ENCODE peak calls at places on chromosome 9, in six cellular contexts. One of them, this sample, is unnamed.

GRCh38 chr9:331197-331596 is 116.5 kb downstream of the DOCK8 start:
- DNase-seq in nephron progenitor cell: no peak
- DNase-seq in cardiac fibroblast: no peak
- DNase-seq in hepatocyte: no peak
- DNase-seq in neural crest cell: no peak
- DNase-seq in astrocyte of the spinal cord: no peak
- DNase-seq in this sample: no peak

GRCh38 chr9:33044677-33045282 is 19.7 kb downstream of the DNAJA1 start:
- DNase-seq in hepatocyte: peak
- DNase-seq in nephron progenitor cell: peak
- DNase-seq in astrocyte of the spinal cord: peak
- DNase-seq in neural crest cell: no peak
- DNase-seq in cardiac fibroblast: peak
- DNase-seq in this sample: no peak

GRCh38 chr9:106066937-106067545 is 372.7 kb downstream of the TMEM38B start:
- DNase-seq in nephron progenitor cell: no peak
- DNase-seq in neural crest cell: no peak
- DNase-seq in hepatocyte: no peak
- DNase-seq in cardiac fibroblast: no peak
- DNase-seq in astrocyte of the spinal cord: no peak
- DNase-seq in this sample: no peak

GRCh38 chr9:6034954-6035353 is 19.5 kb upstream of the RANBP6 start:
- DNase-seq in cardiac fibroblast: no peak
- DNase-seq in hepatocyte: no peak
- DNase-seq in nephron progenitor cell: no peak
- DNase-seq in astrocyte of the spinal cord: no peak
- DNase-seq in neural crest cell: no peak
- DNase-seq in this sample: no peak

GRCh38 chr9:72585737-72586136 is 64.3 kb downstream of the TMC1 start:
- DNase-seq in cardiac fibroblast: peak
- DNase-seq in hepatocyte: no peak
- DNase-seq in nephron progenitor cell: no peak
- DNase-seq in astrocyte of the spinal cord: no peak
- DNase-seq in neural crest cell: no peak
- DNase-seq in this sample: no peak

GRCh38 chr9:90905079-90905478 is 103.5 kb downstream of the SYK start:
- DNase-seq in neural crest cell: no peak
- DNase-seq in hepatocyte: no peak
- DNase-seq in nephron progenitor cell: no peak
- DNase-seq in cardiac fibroblast: no peak
- DNase-seq in astrocyte of the spinal cord: no peak
- DNase-seq in this sample: no peak

GRCh38 chr9:33289501-33289900 is 815 bp upstream of the NFX1 start:
- DNase-seq in neural crest cell: no peak
- DNase-seq in nephron progenitor cell: peak
- DNase-seq in astrocyte of the spinal cord: peak
- DNase-seq in cardiac fibroblast: peak
- DNase-seq in hepatocyte: peak
- DNase-seq in this sample: no peak

GRCh38 chr9:113929634-113930092 is 53.6 kb downstream of the ZNF618 start:
- DNase-seq in nephron progenitor cell: no peak
- DNase-seq in cardiac fibroblast: peak
- DNase-seq in hepatocyte: no peak
- DNase-seq in neural crest cell: no peak
- DNase-seq in astrocyte of the spinal cord: peak
- DNase-seq in this sample: peak

GRCh38 chr9:106613250-106613737 is 249.7 kb upstream of the ZNF462 start:
- DNase-seq in cardiac fibroblast: no peak
- DNase-seq in astrocyte of the spinal cord: no peak
- DNase-seq in hepatocyte: peak
- DNase-seq in nephron progenitor cell: no peak
- DNase-seq in neural crest cell: no peak
- DNase-seq in this sample: no peak

GRCh38 chr9:127734247-127734746 is 797 bp downstream of the TOR2A start:
- DNase-seq in hepatocyte: no peak
- DNase-seq in cardiac fibroblast: no peak
- DNase-seq in astrocyte of the spinal cord: no peak
- DNase-seq in nephron progenitor cell: no peak
- DNase-seq in neural crest cell: no peak
- DNase-seq in this sample: no peak

GRCh38 chr9:115743709-115744605 is 409.6 kb upstream of the PAPPA start:
- DNase-seq in nephron progenitor cell: no peak
- DNase-seq in astrocyte of the spinal cord: no peak
- DNase-seq in cardiac fibroblast: no peak
- DNase-seq in neural crest cell: no peak
- DNase-seq in hepatocyte: no peak
- DNase-seq in this sample: no peak

GRCh38 chr9:22203371-22204138 is 194.4 kb upstream of the CDKN2B start:
- DNase-seq in neural crest cell: no peak
- DNase-seq in hepatocyte: peak
- DNase-seq in cardiac fibroblast: peak
- DNase-seq in nephron progenitor cell: no peak
- DNase-seq in astrocyte of the spinal cord: no peak
- DNase-seq in this sample: no peak

GRCh38 chr9:131661954-131662621 is 77.8 kb downstream of the RAPGEF1 start:
- DNase-seq in neural crest cell: no peak
- DNase-seq in cardiac fibroblast: no peak
- DNase-seq in astrocyte of the spinal cord: no peak
- DNase-seq in nephron progenitor cell: no peak
- DNase-seq in hepatocyte: no peak
- DNase-seq in this sample: no peak

GRCh38 chr9:10525972-10526371 is 86.8 kb downstream of the PTPRD start:
- DNase-seq in astrocyte of the spinal cord: no peak
- DNase-seq in hepatocyte: no peak
- DNase-seq in neural crest cell: no peak
- DNase-seq in nephron progenitor cell: no peak
- DNase-seq in cardiac fibroblast: no peak
- DNase-seq in this sample: no peak
- TF ChIP-seq CTCF in astrocyte of the spinal cord: no peak
- TF ChIP-seq CTCF in hepatocyte: no peak
- TF ChIP-seq CTCF in neural crest cell: peak
- TF ChIP-seq CTCF in nephron progenitor cell: no peak
- TF ChIP-seq CTCF in cardiac fibroblast: no peak
- TF ChIP-seq CTCF in this sample: no peak

DNA sequence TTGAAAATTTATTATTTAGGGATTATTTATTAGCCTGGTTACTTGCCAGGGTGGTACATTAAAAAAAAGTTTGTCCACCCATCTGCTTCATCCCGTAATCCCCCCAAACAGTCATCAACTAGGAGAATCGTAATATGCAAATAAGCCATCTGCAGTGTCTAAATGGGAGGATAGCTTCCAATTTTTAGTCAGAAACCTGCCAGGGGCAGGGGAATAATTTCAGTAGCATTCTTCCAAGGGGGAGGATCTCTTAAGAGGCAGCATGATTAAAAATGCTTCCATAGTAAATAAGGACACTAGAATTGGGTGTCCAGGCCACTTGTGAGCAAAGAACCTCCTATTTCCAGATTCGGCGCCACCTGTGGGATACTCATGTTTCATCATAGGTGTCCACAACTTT is 43.3 kb downstream of the SH3GL2 start:
- DNase-seq in nephron progenitor cell: no peak
- DNase-seq in neural crest cell: no peak
- DNase-seq in cardiac fibroblast: no peak
- DNase-seq in astrocyte of the spinal cord: no peak
- DNase-seq in hepatocyte: no peak
- DNase-seq in this sample: no peak
- TF ChIP-seq CTCF in nephron progenitor cell: no peak
- TF ChIP-seq CTCF in neural crest cell: no peak
- TF ChIP-seq CTCF in cardiac fibroblast: no peak
- TF ChIP-seq CTCF in astrocyte of the spinal cord: no peak
- TF ChIP-seq CTCF in hepatocyte: no peak
- TF ChIP-seq CTCF in this sample: no peak

GRCh38 chr9:133876144-133876543 is 116.0 kb downstream of the VAV2 start:
- DNase-seq in cardiac fibroblast: no peak
- DNase-seq in astrocyte of the spinal cord: no peak
- DNase-seq in neural crest cell: peak
- DNase-seq in nephron progenitor cell: peak
- DNase-seq in hepatocyte: no peak
- DNase-seq in this sample: no peak
- TF ChIP-seq CTCF in cardiac fibroblast: peak
- TF ChIP-seq CTCF in astrocyte of the spinal cord: peak
- TF ChIP-seq CTCF in neural crest cell: peak
- TF ChIP-seq CTCF in nephron progenitor cell: peak
- TF ChIP-seq CTCF in hepatocyte: peak
- TF ChIP-seq CTCF in this sample: peak

DNA sequence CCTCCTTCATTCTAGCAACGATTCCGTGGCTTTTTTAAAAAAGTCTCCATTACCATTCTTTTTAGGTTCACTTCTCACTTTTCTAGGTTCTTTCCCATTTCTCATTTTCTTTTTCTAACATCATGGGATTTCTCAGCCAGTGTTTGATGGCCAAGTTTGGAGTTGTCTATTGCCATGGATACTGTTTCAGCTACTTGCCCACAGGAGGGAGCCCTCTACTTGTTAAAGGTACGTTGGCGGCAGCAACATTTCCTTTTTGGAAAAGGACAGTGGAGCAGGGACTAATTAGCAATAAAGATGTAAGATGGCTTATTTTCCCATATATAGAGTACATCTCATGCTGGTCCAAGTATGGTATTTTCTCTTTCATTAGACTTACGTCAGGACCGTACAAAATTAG is 2257.5 kb upstream of the C9orf72 start:
- DNase-seq in nephron progenitor cell: peak
- DNase-seq in cardiac fibroblast: peak
- DNase-seq in neural crest cell: peak
- DNase-seq in hepatocyte: peak
- DNase-seq in astrocyte of the spinal cord: peak
- DNase-seq in this sample: peak
- TF ChIP-seq CTCF in nephron progenitor cell: peak
- TF ChIP-seq CTCF in cardiac fibroblast: peak
- TF ChIP-seq CTCF in neural crest cell: peak
- TF ChIP-seq CTCF in hepatocyte: peak
- TF ChIP-seq CTCF in astrocyte of the spinal cord: peak
- TF ChIP-seq CTCF in this sample: peak

DNA sequence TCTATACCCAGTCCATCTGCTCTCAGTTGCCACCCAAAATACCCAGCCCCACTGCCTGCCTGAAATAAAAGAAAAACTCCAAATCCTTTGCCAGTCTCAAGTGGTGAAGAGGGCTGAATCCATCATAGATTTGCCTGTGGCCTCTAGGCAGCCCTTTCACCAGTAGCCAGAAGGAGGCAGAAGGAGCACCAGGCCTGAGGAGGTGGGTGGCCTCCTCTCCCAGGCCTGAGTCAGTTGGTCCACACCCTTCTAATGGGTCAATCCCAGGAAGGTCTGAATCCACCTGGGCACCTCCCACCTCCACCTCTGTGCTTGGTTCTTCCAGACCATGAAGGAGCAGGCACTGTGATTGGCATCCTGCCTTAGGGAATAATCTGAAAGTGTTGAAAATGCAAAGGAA is 97.0 kb downstream of the DAPK1 start:
- DNase-seq in hepatocyte: no peak
- DNase-seq in astrocyte of the spinal cord: no peak
- DNase-seq in cardiac fibroblast: no peak
- DNase-seq in nephron progenitor cell: no peak
- DNase-seq in neural crest cell: no peak
- DNase-seq in this sample: no peak
- TF ChIP-seq CTCF in hepatocyte: no peak
- TF ChIP-seq CTCF in astrocyte of the spinal cord: no peak
- TF ChIP-seq CTCF in cardiac fibroblast: no peak
- TF ChIP-seq CTCF in nephron progenitor cell: no peak
- TF ChIP-seq CTCF in neural crest cell: no peak
- TF ChIP-seq CTCF in this sample: no peak

DNA sequence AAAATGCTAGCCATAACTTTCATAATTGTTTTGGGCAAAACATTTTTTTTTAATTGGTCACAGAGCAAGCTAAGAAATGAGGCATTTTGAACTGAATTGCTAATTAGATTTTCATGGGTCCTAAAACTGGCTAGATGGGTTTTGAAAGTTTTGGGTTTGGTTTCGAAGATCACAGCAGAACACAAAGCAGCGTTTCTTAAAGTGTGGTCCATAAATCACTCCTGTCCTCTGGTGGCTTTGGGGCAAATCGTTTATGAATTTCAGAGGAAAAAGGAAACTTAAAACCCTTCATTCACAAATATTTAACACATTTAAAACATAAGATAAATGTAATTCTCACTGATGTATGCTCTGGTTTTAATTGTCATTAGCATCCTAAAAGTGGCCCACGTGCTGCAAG is 503.7 kb downstream of the SPATA31D1 start:
- DNase-seq in neural crest cell: no peak
- DNase-seq in nephron progenitor cell: no peak
- DNase-seq in astrocyte of the spinal cord: no peak
- DNase-seq in cardiac fibroblast: no peak
- DNase-seq in hepatocyte: no peak
- DNase-seq in this sample: no peak
- TF ChIP-seq CTCF in neural crest cell: no peak
- TF ChIP-seq CTCF in nephron progenitor cell: no peak
- TF ChIP-seq CTCF in astrocyte of the spinal cord: no peak
- TF ChIP-seq CTCF in cardiac fibroblast: no peak
- TF ChIP-seq CTCF in hepatocyte: peak
- TF ChIP-seq CTCF in this sample: peak

DNA sequence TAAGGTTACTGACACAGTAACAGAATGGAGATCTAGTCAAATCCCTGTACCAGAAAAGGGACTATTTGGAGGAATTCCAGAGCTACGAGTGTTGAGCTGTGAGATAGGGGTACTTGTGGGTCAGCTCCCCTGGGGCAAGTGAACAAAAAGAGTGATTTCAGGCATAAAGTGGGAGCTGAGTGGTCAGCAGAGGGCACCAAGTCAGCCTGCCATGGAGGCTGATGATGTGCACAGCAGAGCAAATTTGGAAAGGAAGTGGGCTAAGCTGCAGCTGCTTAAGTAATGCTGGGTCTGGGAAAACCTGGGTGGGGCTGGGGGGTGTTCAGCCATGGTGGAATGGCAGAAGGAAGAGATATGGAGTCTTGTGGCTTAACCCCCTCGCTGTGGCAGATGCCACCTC is 327.9 kb downstream of the NTRK2 start:
- DNase-seq in astrocyte of the spinal cord: no peak
- DNase-seq in hepatocyte: no peak
- DNase-seq in nephron progenitor cell: no peak
- DNase-seq in cardiac fibroblast: peak
- DNase-seq in neural crest cell: no peak
- DNase-seq in this sample: no peak
- TF ChIP-seq CTCF in astrocyte of the spinal cord: no peak
- TF ChIP-seq CTCF in hepatocyte: peak
- TF ChIP-seq CTCF in nephron progenitor cell: no peak
- TF ChIP-seq CTCF in cardiac fibroblast: no peak
- TF ChIP-seq CTCF in neural crest cell: no peak
- TF ChIP-seq CTCF in this sample: no peak

DNA sequence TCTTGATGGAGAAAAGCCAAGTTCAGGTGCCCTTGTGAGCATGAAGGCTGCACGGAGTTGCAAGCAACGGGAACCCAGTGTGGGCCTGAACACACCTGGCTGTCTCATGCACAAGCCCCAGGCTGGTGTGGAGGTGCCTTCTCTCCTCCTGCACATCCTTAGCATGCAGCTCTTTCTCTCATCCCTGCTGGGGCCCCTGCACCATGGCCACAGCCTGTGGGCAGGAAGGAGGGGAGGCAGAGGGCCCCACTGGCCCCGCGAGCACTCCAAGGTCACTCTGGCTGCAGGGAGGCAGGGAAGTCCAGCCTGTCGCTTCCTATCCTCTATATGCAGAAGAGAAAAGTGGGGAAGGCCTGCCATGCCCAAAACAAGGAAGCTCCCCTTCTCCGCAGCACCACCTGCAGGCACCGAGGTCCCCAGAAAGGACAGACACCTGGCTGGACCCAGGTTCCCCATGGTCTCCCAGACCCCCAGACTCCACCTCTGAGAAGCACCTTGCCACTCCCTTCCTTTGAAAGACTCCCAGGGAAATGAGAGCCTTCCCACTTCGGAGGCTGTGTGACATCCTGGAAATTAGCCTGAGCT is 18.6 kb downstream of the STKLD1 start:
- DNase-seq in cardiac fibroblast: no peak
- DNase-seq in astrocyte of the spinal cord: no peak
- DNase-seq in hepatocyte: no peak
- DNase-seq in neural crest cell: no peak
- DNase-seq in nephron progenitor cell: no peak
- DNase-seq in this sample: no peak
- TF ChIP-seq CTCF in cardiac fibroblast: no peak
- TF ChIP-seq CTCF in astrocyte of the spinal cord: no peak
- TF ChIP-seq CTCF in hepatocyte: no peak
- TF ChIP-seq CTCF in neural crest cell: no peak
- TF ChIP-seq CTCF in nephron progenitor cell: no peak
- TF ChIP-seq CTCF in this sample: no peak

GRCh38 chr9:137213160-137214060 is 7.9 kb downstream of the NDOR1 start:
- DNase-seq in cardiac fibroblast: no peak
- DNase-seq in nephron progenitor cell: no peak
- DNase-seq in neural crest cell: no peak
- DNase-seq in astrocyte of the spinal cord: no peak
- DNase-seq in hepatocyte: no peak
- DNase-seq in this sample: no peak
- TF ChIP-seq CTCF in cardiac fibroblast: no peak
- TF ChIP-seq CTCF in nephron progenitor cell: no peak
- TF ChIP-seq CTCF in neural crest cell: no peak
- TF ChIP-seq CTCF in astrocyte of the spinal cord: peak
- TF ChIP-seq CTCF in hepatocyte: peak
- TF ChIP-seq CTCF in this sample: peak

This sample was measured in HFFc6.